ENCODE peak calls at places on chromosomes 2 and 18, in nine cellular contexts. W, Q, Y, H, L, V, E, P and J are unnamed samples.

GRCh38 chr18:74834424-74835309 is 237.0 kb downstream of the ZNF407 start:
- DNase-seq in V (no peak), W (no peak), Y (no peak), Q (peak; percentile 76), P (no peak), E (no peak), L (no peak), H (no peak), J (no peak)

GRCh38 chr2:182758379-182758778 is 42.3 kb downstream of the DNAJC10 start:
- DNase-seq in Y (no peak), E (no peak), V (no peak), W (no peak), H (no peak), P (no peak), Q (no peak), L (no peak), J (no peak)

GRCh38 chr2:181876614-181877063 is 14.9 kb upstream of the ITPRID2 start:
- DNase-seq in V (no peak), W (peak; percentile 95), E (no peak), Q (peak; percentile 35), H (no peak), P (no peak), Y (peak; percentile 99), L (no peak), J (peak; percentile 23)

GRCh38 chr2:182240862-182241371 is 185.9 kb downstream of the PDE1A start:
- DNase-seq in L (no peak), H (peak; percentile 10), P (peak; percentile 62), Q (peak; percentile 69), Y (peak; percentile 38), V (peak; percentile 31), W (peak; percentile 43), E (peak; percentile 14), J (peak; percentile 44)

GRCh38 chr2:85911836-85912692 is 23.3 kb upstream of the ST3GAL5 start:
- DNase-seq in L (no peak), Y (no peak), W (peak; percentile 62), Q (no peak), H (no peak), P (no peak), E (no peak), V (no peak), J (no peak)

GRCh38 chr2:11379558-11379957 is 35.1 kb upstream of the ROCK2 start:
- DNase-seq in H (no peak), W (no peak), E (no peak), L (no peak), Y (no peak), P (no peak), V (no peak), Q (no peak), J (no peak)

GRCh38 chr18:37270046-37270665 is 295.4 kb downstream of the CELF4 start:
- DNase-seq in H (no peak), E (no peak), P (no peak), L (peak; percentile 65), Q (peak; percentile 38), W (peak; percentile 22), Y (no peak), V (peak; percentile 64), J (peak; percentile 59)

GRCh38 chr2:134177351-134177931 is 76.4 kb upstream of the MGAT5 start:
- DNase-seq in Q (peak; percentile 88), L (no peak), W (no peak), V (no peak), E (no peak), P (no peak), Y (no peak), H (no peak), J (no peak)

GRCh38 chr18:47203626-47204464 is 27.7 kb upstream of the IER3IP1 start:
- DNase-seq in Y (no peak), V (no peak), Q (no peak), E (peak; percentile 49), H (no peak), L (no peak), W (no peak), P (no peak), J (no peak)

GRCh38 chr2:85441859-85442258 is 23.3 kb downstream of the SH2D6 start:
- DNase-seq in E (no peak), P (no peak), Q (no peak), Y (no peak), V (no peak), L (no peak), W (no peak), H (no peak), J (no peak)

GRCh38 chr2:10424051-10424450 is 24.1 kb downstream of the ODC1 start:
- DNase-seq in H (no peak), Q (no peak), W (no peak), L (no peak), Y (no peak), E (no peak), P (no peak), V (no peak), J (no peak)

GRCh38 chr2:8628179-8628869 is 53.5 kb upstream of the ID2 start:
- DNase-seq in L (peak; percentile 40), H (no peak), E (no peak), Y (peak; percentile 75), V (no peak), P (no peak), W (peak; percentile 75), Q (no peak), J (no peak)

GRCh38 chr2:216819055-216819454 is 40.8 kb downstream of the TNP1 start:
- DNase-seq in W (no peak), E (no peak), L (no peak), H (no peak), V (no peak), P (no peak), Y (no peak), Q (no peak), J (no peak)

GRCh38 chr2:235594041-235594440 is 100.2 kb downstream of the AGAP1 start:
- DNase-seq in Q (peak; percentile 62), V (no peak), E (peak; percentile 61), W (peak; percentile 84), P (no peak), H (no peak), Y (peak; percentile 71), L (peak; percentile 41), J (peak; percentile 81)

GRCh38 chr18:77131100-77131651 is 1.4 kb downstream of the MBP start:
- DNase-seq in Y (no peak), P (no peak), E (no peak), H (no peak), Q (no peak), W (no peak), L (no peak), V (no peak), J (peak; percentile 86)

GRCh38 chr18:29351171-29351570 is 1174.2 kb upstream of the CDH2 start:
- DNase-seq in Y (no peak), V (no peak), W (no peak), Q (no peak), E (no peak), H (no peak), P (no peak), L (no peak), J (no peak)

GRCh38 chr2:226802573-226802972 is 3.0 kb upstream of the IRS1 start:
- DNase-seq in W (peak; percentile 85), P (no peak), H (no peak), L (peak; percentile 26), Y (peak; percentile 81), E (peak; percentile 48), V (no peak), Q (peak; percentile 59), J (peak; percentile 90)

DNA sequence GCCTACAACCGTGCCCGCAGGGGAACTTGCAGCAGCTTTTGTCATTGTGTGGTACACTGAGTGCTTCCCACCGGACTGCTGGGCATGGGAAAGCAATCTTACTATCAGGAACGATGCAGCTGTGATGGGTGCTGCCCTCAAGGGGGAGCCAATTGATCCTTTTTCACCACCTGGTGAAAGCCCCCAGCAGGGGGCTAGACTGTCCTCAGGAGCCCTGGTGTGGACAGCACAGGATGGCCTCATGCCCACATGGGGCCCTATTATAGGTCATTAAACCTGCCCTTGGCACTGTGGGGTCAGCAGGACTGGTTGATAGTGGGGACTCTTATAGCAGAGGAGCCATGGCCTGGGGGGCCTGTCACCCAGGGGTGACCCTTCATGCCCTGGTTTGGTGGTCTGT is 172.2 kb downstream of the GLI2 start:
- DNase-seq in H (no peak), P (no peak), Y (no peak), E (no peak), W (peak; percentile 53), L (peak; percentile 53), V (no peak), Q (no peak), J (peak; percentile 12)
- TF ChIP-seq MAX in H (no peak), P (no peak), Y (no peak), E (no peak), W (no peak), L (no peak), V (no peak), Q (no peak), J (no peak)

DNA sequence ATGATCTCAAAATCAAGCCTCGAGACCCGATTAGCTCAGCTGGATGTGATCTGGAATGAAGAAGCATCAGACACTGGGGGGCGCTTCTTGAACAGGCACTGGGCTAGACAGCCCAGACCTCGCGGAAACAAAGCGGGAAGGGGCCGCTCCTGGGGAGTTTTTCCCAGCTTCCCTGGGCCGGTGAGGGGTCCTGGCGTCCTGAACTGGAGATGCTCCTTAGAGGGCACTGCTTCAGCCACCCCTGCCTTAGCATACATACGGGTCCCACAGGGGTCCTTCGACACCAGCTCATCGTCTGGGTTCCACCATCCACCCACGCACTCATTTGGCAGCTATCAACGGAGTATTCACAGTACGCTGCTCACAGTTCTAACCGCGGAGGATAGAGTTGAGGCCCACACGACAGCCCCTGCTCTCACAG is 146.7 kb downstream of the TSN start:
- DNase-seq in Q (peak; percentile 17), V (peak; percentile 67), Y (no peak), H (no peak), L (peak; percentile 72), E (no peak), W (no peak), P (no peak), J (no peak)
- TF ChIP-seq MAX in Q (no peak), V (no peak), Y (no peak), H (no peak), L (no peak), E (no peak), W (no peak), P (no peak), J (no peak)

GRCh38 chr2:69741281-69742169 is at the start of gene ANXA4:
- DNase-seq in L (peak; percentile 80), Y (peak; percentile 62), P (no peak), V (peak; percentile 67), E (peak; percentile 88), H (peak; percentile 36), Q (peak; percentile 63), W (peak; percentile 91), J (peak; percentile 91)
- TF ChIP-seq MAX in L (peak; percentile 45), Y (peak; percentile 86), P (peak; percentile 63), V (peak; percentile 90), E (peak; percentile 79), H (peak; percentile 94), Q (no peak), W (peak; percentile 93), J (peak; percentile 3)

DNA sequence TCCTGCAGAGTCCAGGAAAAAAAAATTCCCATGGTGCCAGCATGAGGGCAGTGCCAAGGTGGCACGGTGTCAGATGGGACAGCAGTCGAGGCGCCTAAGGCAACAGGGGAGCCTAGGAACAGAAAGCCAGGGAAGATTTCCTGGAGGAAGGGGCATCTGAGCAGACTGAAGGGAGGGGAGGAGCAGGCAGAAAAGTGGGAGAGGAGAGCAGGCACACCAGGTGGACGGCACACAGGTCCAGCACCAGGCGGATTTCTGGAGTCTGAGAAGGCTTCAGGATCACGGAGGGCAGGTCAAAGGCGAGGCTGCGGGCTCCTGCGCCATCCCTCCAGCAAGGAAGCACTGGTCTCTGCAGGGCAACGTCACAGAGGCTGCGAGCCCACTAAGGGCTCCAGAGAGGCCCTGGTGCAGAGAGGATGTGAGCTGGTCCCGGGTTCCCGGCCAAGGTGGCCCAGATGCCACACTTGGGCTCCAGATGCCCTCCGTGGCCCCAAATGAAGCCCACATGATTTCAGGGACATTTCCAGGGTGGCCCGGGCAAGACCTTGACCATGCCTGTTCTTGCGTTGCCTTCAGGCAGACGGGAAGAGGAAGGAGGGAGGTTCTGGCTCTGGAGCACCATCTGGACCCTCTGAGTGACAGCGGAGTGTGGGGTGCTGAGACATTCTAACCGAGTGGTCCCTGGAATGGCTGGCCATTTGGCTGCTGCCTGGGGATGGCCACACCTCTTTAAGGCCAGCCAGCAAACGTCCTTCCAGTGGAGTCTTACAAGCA is 4.1 kb downstream of the HS6ST1 start:
- DNase-seq in W (no peak), E (peak; percentile 10), Q (no peak), P (no peak), L (no peak), V (no peak), Y (no peak), H (no peak), J (peak; percentile 2)
- TF ChIP-seq MAX in W (no peak), E (no peak), Q (no peak), P (no peak), L (no peak), V (no peak), Y (no peak), H (no peak), J (no peak)